ENCODE peak calls at places on chromosomes 6 and 20, in four cellular contexts. One of them, this sample, is unnamed.

GRCh38 chr6:106751501-106752252 is 122.3 kb downstream of the QRSL1 start:
- DNase-seq in epithelial cell of prostate: peak
- DNase-seq in fibroblast of gingiva: no peak
- DNase-seq in stimulated activated CD4-positive, alpha-beta T cell treated with anti-CD3 and anti-CD28 coated beads, Interleukin-4, amount 100 ng/mL, for 24 hours: no peak
- DNase-seq in this sample: no peak

GRCh38 chr20:20593447-20594170 is 118.8 kb downstream of the RALGAPA2 start:
- DNase-seq in fibroblast of gingiva: peak
- DNase-seq in epithelial cell of prostate: no peak
- DNase-seq in stimulated activated CD4-positive, alpha-beta T cell treated with anti-CD3 and anti-CD28 coated beads, Interleukin-4, amount 100 ng/mL, for 24 hours: peak
- DNase-seq in this sample: peak

GRCh38 chr20:54292186-54292585 is 84.3 kb downstream of the PFDN4 start:
- DNase-seq in epithelial cell of prostate: peak
- DNase-seq in fibroblast of gingiva: no peak
- DNase-seq in stimulated activated CD4-positive, alpha-beta T cell treated with anti-CD3 and anti-CD28 coated beads, Interleukin-4, amount 100 ng/mL, for 24 hours: no peak
- DNase-seq in this sample: no peak

GRCh38 chr20:62382306-62383198 is 4.4 kb upstream of the RPS21 start:
- DNase-seq in epithelial cell of prostate: peak
- DNase-seq in fibroblast of gingiva: peak
- DNase-seq in stimulated activated CD4-positive, alpha-beta T cell treated with anti-CD3 and anti-CD28 coated beads, Interleukin-4, amount 100 ng/mL, for 24 hours: peak
- DNase-seq in this sample: peak

GRCh38 chr6:4319992-4320683 is 184.8 kb upstream of the ECI2 start:
- DNase-seq in fibroblast of gingiva: no peak
- DNase-seq in stimulated activated CD4-positive, alpha-beta T cell treated with anti-CD3 and anti-CD28 coated beads, Interleukin-4, amount 100 ng/mL, for 24 hours: no peak
- DNase-seq in epithelial cell of prostate: no peak
- DNase-seq in this sample: peak

GRCh38 chr20:35327074-35327976 is 35.1 kb upstream of the FAM83C start:
- DNase-seq in epithelial cell of prostate: no peak
- DNase-seq in fibroblast of gingiva: peak
- DNase-seq in stimulated activated CD4-positive, alpha-beta T cell treated with anti-CD3 and anti-CD28 coated beads, Interleukin-4, amount 100 ng/mL, for 24 hours: no peak
- DNase-seq in this sample: no peak

GRCh38 chr6:149111556-149112115 is 205.9 kb upstream of the TAB2 start:
- DNase-seq in fibroblast of gingiva: no peak
- DNase-seq in epithelial cell of prostate: no peak
- DNase-seq in stimulated activated CD4-positive, alpha-beta T cell treated with anti-CD3 and anti-CD28 coated beads, Interleukin-4, amount 100 ng/mL, for 24 hours: no peak
- DNase-seq in this sample: no peak

GRCh38 chr20:12152996-12153395 is 235.3 kb downstream of the BTBD3 start:
- DNase-seq in stimulated activated CD4-positive, alpha-beta T cell treated with anti-CD3 and anti-CD28 coated beads, Interleukin-4, amount 100 ng/mL, for 24 hours: no peak
- DNase-seq in epithelial cell of prostate: peak
- DNase-seq in fibroblast of gingiva: peak
- DNase-seq in this sample: peak

GRCh38 chr20:14197097-14197496 is 140.3 kb downstream of the FLRT3 start:
- DNase-seq in stimulated activated CD4-positive, alpha-beta T cell treated with anti-CD3 and anti-CD28 coated beads, Interleukin-4, amount 100 ng/mL, for 24 hours: no peak
- DNase-seq in fibroblast of gingiva: no peak
- DNase-seq in epithelial cell of prostate: no peak
- DNase-seq in this sample: peak

GRCh38 chr6:57267586-57268293 is 45.6 kb upstream of the RAB23 start:
- DNase-seq in stimulated activated CD4-positive, alpha-beta T cell treated with anti-CD3 and anti-CD28 coated beads, Interleukin-4, amount 100 ng/mL, for 24 hours: peak
- DNase-seq in fibroblast of gingiva: peak
- DNase-seq in epithelial cell of prostate: peak
- DNase-seq in this sample: peak

GRCh38 chr6:25010917-25011625 is 75.3 kb upstream of the RIPOR2 start:
- DNase-seq in epithelial cell of prostate: no peak
- DNase-seq in stimulated activated CD4-positive, alpha-beta T cell treated with anti-CD3 and anti-CD28 coated beads, Interleukin-4, amount 100 ng/mL, for 24 hours: no peak
- DNase-seq in fibroblast of gingiva: peak
- DNase-seq in this sample: peak

GRCh38 chr20:56978475-56978874 is 288.0 kb downstream of the BMP7 start:
- DNase-seq in fibroblast of gingiva: no peak
- DNase-seq in epithelial cell of prostate: no peak
- DNase-seq in stimulated activated CD4-positive, alpha-beta T cell treated with anti-CD3 and anti-CD28 coated beads, Interleukin-4, amount 100 ng/mL, for 24 hours: no peak
- DNase-seq in this sample: no peak

GRCh38 chr6:167856999-167857660 is 30.4 kb downstream of the AFDN start:
- DNase-seq in epithelial cell of prostate: peak
- DNase-seq in fibroblast of gingiva: no peak
- DNase-seq in stimulated activated CD4-positive, alpha-beta T cell treated with anti-CD3 and anti-CD28 coated beads, Interleukin-4, amount 100 ng/mL, for 24 hours: no peak
- DNase-seq in this sample: no peak

GRCh38 chr6:26199773-26200728 is 112.8 kb downstream of the HFE start:
- DNase-seq in epithelial cell of prostate: no peak
- DNase-seq in fibroblast of gingiva: peak
- DNase-seq in stimulated activated CD4-positive, alpha-beta T cell treated with anti-CD3 and anti-CD28 coated beads, Interleukin-4, amount 100 ng/mL, for 24 hours: no peak
- DNase-seq in this sample: peak

GRCh38 chr20:16472045-16472872 is 101.0 kb downstream of the KIF16B start:
- DNase-seq in fibroblast of gingiva: no peak
- DNase-seq in stimulated activated CD4-positive, alpha-beta T cell treated with anti-CD3 and anti-CD28 coated beads, Interleukin-4, amount 100 ng/mL, for 24 hours: no peak
- DNase-seq in epithelial cell of prostate: no peak
- DNase-seq in this sample: peak

GRCh38 chr20:2692886-2693285 is 306 bp downstream of the EBF4 start:
- DNase-seq in stimulated activated CD4-positive, alpha-beta T cell treated with anti-CD3 and anti-CD28 coated beads, Interleukin-4, amount 100 ng/mL, for 24 hours: no peak
- DNase-seq in epithelial cell of prostate: no peak
- DNase-seq in fibroblast of gingiva: no peak
- DNase-seq in this sample: peak

GRCh38 chr6:42777126-42777822 is 4.6 kb upstream of the BICRAL start:
- DNase-seq in stimulated activated CD4-positive, alpha-beta T cell treated with anti-CD3 and anti-CD28 coated beads, Interleukin-4, amount 100 ng/mL, for 24 hours: no peak
- DNase-seq in fibroblast of gingiva: peak
- DNase-seq in epithelial cell of prostate: no peak
- DNase-seq in this sample: peak

GRCh38 chr20:61941721-61942405 is 123.8 kb downstream of the TAF4 start:
- DNase-seq in fibroblast of gingiva: no peak
- DNase-seq in stimulated activated CD4-positive, alpha-beta T cell treated with anti-CD3 and anti-CD28 coated beads, Interleukin-4, amount 100 ng/mL, for 24 hours: no peak
- DNase-seq in epithelial cell of prostate: no peak
- DNase-seq in this sample: no peak

GRCh38 chr6:42197574-42198362 is 3.0 kb upstream of the GUCA1B start:
- DNase-seq in stimulated activated CD4-positive, alpha-beta T cell treated with anti-CD3 and anti-CD28 coated beads, Interleukin-4, amount 100 ng/mL, for 24 hours: peak
- DNase-seq in fibroblast of gingiva: peak
- DNase-seq in epithelial cell of prostate: no peak
- DNase-seq in this sample: peak

GRCh38 chr6:44254957-44255808 is 2.1 kb downstream of the SLC35B2 start:
- DNase-seq in fibroblast of gingiva: no peak
- DNase-seq in epithelial cell of prostate: no peak
- DNase-seq in stimulated activated CD4-positive, alpha-beta T cell treated with anti-CD3 and anti-CD28 coated beads, Interleukin-4, amount 100 ng/mL, for 24 hours: peak
- DNase-seq in this sample: no peak

GRCh38 chr6:108667984-108668383 is 107.3 kb downstream of the FOXO3 start:
- DNase-seq in fibroblast of gingiva: peak
- DNase-seq in stimulated activated CD4-positive, alpha-beta T cell treated with anti-CD3 and anti-CD28 coated beads, Interleukin-4, amount 100 ng/mL, for 24 hours: no peak
- DNase-seq in epithelial cell of prostate: no peak
- DNase-seq in this sample: peak

GRCh38 chr6:138383776-138384175 is 6.1 kb downstream of the SMIM28 start:
- DNase-seq in stimulated activated CD4-positive, alpha-beta T cell treated with anti-CD3 and anti-CD28 coated beads, Interleukin-4, amount 100 ng/mL, for 24 hours: no peak
- DNase-seq in fibroblast of gingiva: no peak
- DNase-seq in epithelial cell of prostate: no peak
- DNase-seq in this sample: no peak

GRCh38 chr20:25252226-25252625 is 4.3 kb downstream of the PYGB start:
- DNase-seq in epithelial cell of prostate: no peak
- DNase-seq in stimulated activated CD4-positive, alpha-beta T cell treated with anti-CD3 and anti-CD28 coated beads, Interleukin-4, amount 100 ng/mL, for 24 hours: no peak
- DNase-seq in fibroblast of gingiva: no peak
- DNase-seq in this sample: no peak

GRCh38 chr6:127446356-127446755 is 12.8 kb downstream of the KIAA0408 start:
- DNase-seq in epithelial cell of prostate: no peak
- DNase-seq in fibroblast of gingiva: peak
- DNase-seq in stimulated activated CD4-positive, alpha-beta T cell treated with anti-CD3 and anti-CD28 coated beads, Interleukin-4, amount 100 ng/mL, for 24 hours: no peak
- DNase-seq in this sample: no peak

GRCh38 chr20:61609461-61609860 is 357.4 kb downstream of the CDH4 start:
- DNase-seq in epithelial cell of prostate: no peak
- DNase-seq in stimulated activated CD4-positive, alpha-beta T cell treated with anti-CD3 and anti-CD28 coated beads, Interleukin-4, amount 100 ng/mL, for 24 hours: no peak
- DNase-seq in fibroblast of gingiva: no peak
- DNase-seq in this sample: no peak

GRCh38 chr6:36599791-36600209 is 5.6 kb downstream of the SRSF3 start:
- DNase-seq in epithelial cell of prostate: no peak
- DNase-seq in stimulated activated CD4-positive, alpha-beta T cell treated with anti-CD3 and anti-CD28 coated beads, Interleukin-4, amount 100 ng/mL, for 24 hours: peak
- DNase-seq in fibroblast of gingiva: peak
- DNase-seq in this sample: peak

This sample was measured in adipocyte.